ENCODE peak calls at places on chromosomes 4 and X, in six cellular contexts. O, R, W, D, L and Z are unnamed samples. For H3K9me3 and H3K4me1, the result is how much of the 10 kb centered on the place peaks cover.

GRCh38 chrX:47746446-47746845 is 87.5 kb upstream of the UXT start:
- DNase-seq in W (no peak), R (no peak), D (no peak), O (no peak), L (no peak), Z (no peak)

GRCh38 chr4:41525129-41525528 is 12.8 kb upstream of the LIMCH1 start:
- DNase-seq in R (no peak), O (peak), D (no peak), W (no peak), L (no peak), Z (no peak)

GRCh38 chr4:17851921-17852320 is 41.1 kb downstream of the NCAPG start:
- DNase-seq in D (no peak), W (no peak), O (no peak), L (no peak), R (no peak), Z (no peak)

GRCh38 chr4:29081230-29081955 is 1638.8 kb upstream of the PCDH7 start:
- DNase-seq in R (no peak), L (no peak), W (peak), O (no peak), D (no peak), Z (no peak)

GRCh38 chr4:135256111-135256510 is 1054.5 kb upstream of the PABPC4L start:
- DNase-seq in R (no peak), O (no peak), W (no peak), D (no peak), L (no peak), Z (no peak)

GRCh38 chr4:41712413-41712812 is 36.1 kb downstream of the PHOX2B start:
- DNase-seq in W (peak), R (no peak), D (no peak), L (no peak), O (no peak), Z (no peak)

GRCh38 chr4:39718366-39719323 is 20.7 kb downstream of the UBE2K start:
- DNase-seq in O (no peak), L (no peak), W (no peak), D (no peak), R (no peak), Z (no peak)

GRCh38 chrX:40061871-40062524 is 35.8 kb downstream of the BCOR start:
- DNase-seq in R (no peak), D (no peak), W (no peak), O (no peak), L (no peak), Z (no peak)

GRCh38 chr4:24973471-24974251 is 57.1 kb downstream of the LGI2 start:
- DNase-seq in O (peak), L (peak), R (peak), D (no peak), W (peak), Z (no peak)

GRCh38 chr4:3307891-3308575 is 15.2 kb downstream of the RGS12 start:
- DNase-seq in O (no peak), R (no peak), D (no peak), L (no peak), W (no peak), Z (peak)

GRCh38 chr4:140996757-140997156 is 136.5 kb downstream of the RNF150 start:
- DNase-seq in O (no peak), L (no peak), R (no peak), W (no peak), D (no peak), Z (no peak)

GRCh38 chrX:115392871-115393270 is 103.4 kb downstream of the LUZP4 start:
- DNase-seq in D (no peak), L (no peak), O (no peak), W (no peak), R (no peak), Z (no peak)

GRCh38 chrX:153573999-153574398 is 24.9 kb downstream of the CCNQ start:
- DNase-seq in D (no peak), R (no peak), L (no peak), O (peak), W (peak), Z (no peak)

GRCh38 chr4:154868423-154869194 is 87.5 kb downstream of the RBM46 start:
- DNase-seq in D (no peak), O (no peak), L (no peak), R (no peak), W (no peak), Z (no peak)

GRCh38 chr4:140291259-140291658 is 82.2 kb upstream of the SCOC start:
- DNase-seq in O (no peak), L (no peak), R (no peak), W (peak), D (no peak), Z (no peak)

GRCh38 chrX:45479196-45479834 is 278.6 kb upstream of the DIPK2B start:
- DNase-seq in L (no peak), W (peak), D (no peak), O (peak), R (no peak), Z (no peak)

GRCh38 chrX:23901065-23901464 is 6.7 kb downstream of the APOO start:
- DNase-seq in L (peak), O (peak), W (peak), R (no peak), D (no peak), Z (no peak)

GRCh38 chrX:108224727-108225455 is 133.3 kb downstream of the ATG4A start:
- DNase-seq in D (no peak), L (no peak), R (no peak), O (peak), W (peak), Z (no peak)

GRCh38 chrX:55981603-55982002 is 250.6 kb upstream of the KLF8 start:
- DNase-seq in R (no peak), O (no peak), L (no peak), W (no peak), D (no peak), Z (no peak)

DNA sequence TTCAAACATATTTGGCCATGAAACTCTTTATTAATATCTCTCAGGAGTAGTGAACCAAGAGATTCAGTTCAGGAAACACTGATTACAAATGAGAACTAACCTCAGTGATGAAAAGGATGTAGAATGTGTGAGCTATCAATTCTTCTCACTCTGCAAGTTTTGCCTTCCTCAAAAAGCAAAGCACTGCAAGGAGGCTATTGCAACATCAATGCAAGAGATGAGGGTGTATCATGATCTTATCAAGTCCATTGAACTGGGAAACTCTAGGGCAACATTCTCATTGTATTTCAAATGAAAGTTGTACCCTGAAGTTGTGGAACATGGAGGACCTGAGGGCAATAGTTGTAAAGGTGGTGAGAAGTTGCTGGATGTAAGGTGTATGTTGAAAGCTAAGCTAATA is 56.4 kb upstream of the VEGFC start:
- DNase-seq in O (no peak), D (no peak), L (no peak), R (no peak), W (no peak), Z (no peak)
- H3K9me3 ChIP-seq in O (under half), D (under half), L (under half), R (under half), W (under half), Z (under half)

DNA sequence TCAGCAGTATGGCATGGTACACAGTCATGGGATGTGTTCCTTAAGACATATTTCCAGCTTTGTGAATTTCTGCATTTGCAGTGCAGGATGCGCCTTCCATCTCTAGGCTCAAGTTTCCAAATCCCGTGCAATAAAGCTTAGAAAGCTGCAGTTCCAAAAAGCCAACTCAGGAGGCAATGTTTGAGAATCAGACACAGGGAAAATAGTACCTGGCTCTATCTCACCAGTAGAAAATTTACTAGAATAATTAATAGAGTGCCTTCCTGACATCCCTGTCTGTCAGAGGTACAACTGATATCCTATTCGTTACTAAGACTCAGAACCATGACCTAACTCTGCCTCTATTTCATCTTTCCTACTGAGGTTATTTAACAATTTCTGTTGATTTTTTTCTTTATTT is 1333.0 kb downstream of the PCDH19 start:
- DNase-seq in R (no peak), D (no peak), O (no peak), L (no peak), W (no peak), Z (no peak)
- TF ChIP-seq CTCF in R (no peak), D (no peak), O (no peak), L (no peak), W (no peak), Z (no peak)

GRCh38 chr4:20319785-20320184 is 68.1 kb downstream of the SLIT2 start:
- DNase-seq in D (no peak), W (no peak), R (no peak), L (no peak), O (no peak), Z (no peak)

GRCh38 chr4:20318899-20319291 is 67.2 kb downstream of the SLIT2 start:
- DNase-seq in D (no peak), W (no peak), R (no peak), O (no peak), L (no peak), Z (no peak)

GRCh38 chr4:20320232-20320631 is 68.5 kb downstream of the SLIT2 start:
- DNase-seq in R (no peak), D (no peak), W (no peak), O (no peak), L (no peak), Z (no peak)

GRCh38 chr4:20317424-20317985 is 65.8 kb downstream of the SLIT2 start:
- DNase-seq in L (no peak), W (no peak), O (no peak), D (no peak), R (no peak), Z (no peak)

GRCh38 chr4:20318011-20318898 is 66.5 kb downstream of the SLIT2 start:
- DNase-seq in L (no peak), W (no peak), D (no peak), O (no peak), R (no peak), Z (no peak)
- H3K4me1 ChIP-seq in L (under half), W (under half), D (under half), O (under half), R (under half), Z (under half)

GRCh38 chrX:148856505-148856904 is 356.1 kb downstream of the AFF2 start:
- DNase-seq in O (no peak), W (no peak), R (no peak), L (no peak), D (no peak), Z (no peak)
- H3K9me3 ChIP-seq in O (under half), W (under half), R (under half), L (under half), D (under half), Z (under half)